ENCODE peak calls at places on chromosomes 1 and 21, in four cellular contexts. One of them, this sample, is unnamed. For H3K27me3, the result is how much of the 10 kb centered on the place peaks cover.

GRCh38 chr1:116693759-116694482 is 26.4 kb upstream of the IGSF3 start:
- DNase-seq in GM23248: peak
- DNase-seq in left lung: no peak
- DNase-seq in Karpas-422: no peak
- DNase-seq in this sample: peak

GRCh38 chr1:1213919-1214599 is at the start of gene TNFRSF4:
- DNase-seq in GM23248: no peak
- DNase-seq in Karpas-422: no peak
- DNase-seq in left lung: peak
- DNase-seq in this sample: no peak

GRCh38 chr1:229624906-229625871 is 733 bp downstream of the TAF5L start:
- DNase-seq in GM23248: peak
- DNase-seq in left lung: peak
- DNase-seq in Karpas-422: peak
- DNase-seq in this sample: peak

GRCh38 chr21:29487154-29487553 is 188.4 kb downstream of the BACH1 start:
- DNase-seq in GM23248: no peak
- DNase-seq in left lung: no peak
- DNase-seq in Karpas-422: no peak
- DNase-seq in this sample: no peak

GRCh38 chr1:223490256-223490655 is 97.0 kb downstream of the CCDC185 start:
- DNase-seq in GM23248: no peak
- DNase-seq in left lung: no peak
- DNase-seq in Karpas-422: no peak
- DNase-seq in this sample: no peak

GRCh38 chr1:77322061-77322900 is 40.5 kb downstream of the AK5 start:
- DNase-seq in left lung: no peak
- DNase-seq in GM23248: peak
- DNase-seq in Karpas-422: no peak
- DNase-seq in this sample: no peak

GRCh38 chr21:46634966-46635323 is 529 bp upstream of the PRMT2 start:
- DNase-seq in left lung: no peak
- DNase-seq in GM23248: peak
- DNase-seq in Karpas-422: peak
- DNase-seq in this sample: peak

GRCh38 chr1:185244015-185244747 is 72.9 kb downstream of the IVNS1ABP start:
- DNase-seq in GM23248: peak
- DNase-seq in left lung: no peak
- DNase-seq in Karpas-422: no peak
- DNase-seq in this sample: no peak

GRCh38 chr1:33152685-33153432 is 29.0 kb downstream of the TRIM62 start:
- DNase-seq in left lung: no peak
- DNase-seq in GM23248: peak
- DNase-seq in Karpas-422: peak
- DNase-seq in this sample: peak

GRCh38 chr1:162663589-162664030 is 31.3 kb downstream of the DDR2 start:
- DNase-seq in left lung: no peak
- DNase-seq in Karpas-422: no peak
- DNase-seq in GM23248: peak
- DNase-seq in this sample: no peak

GRCh38 chr1:77010937-77011336 is 143.7 kb downstream of the ST6GALNAC5 start:
- DNase-seq in GM23248: no peak
- DNase-seq in left lung: no peak
- DNase-seq in Karpas-422: no peak
- DNase-seq in this sample: no peak

GRCh38 chr1:246532519-246532918 is 25.4 kb upstream of the SMYD3 start:
- DNase-seq in GM23248: peak
- DNase-seq in Karpas-422: no peak
- DNase-seq in left lung: no peak
- DNase-seq in this sample: no peak

GRCh38 chr1:71324671-71325297 is 243.9 kb upstream of the ZRANB2 start:
- DNase-seq in GM23248: no peak
- DNase-seq in Karpas-422: no peak
- DNase-seq in left lung: no peak
- DNase-seq in this sample: no peak

GRCh38 chr1:27577504-27578188 is 26.3 kb downstream of the AHDC1 start:
- DNase-seq in GM23248: no peak
- DNase-seq in Karpas-422: no peak
- DNase-seq in left lung: no peak
- DNase-seq in this sample: peak

GRCh38 chr1:221230605-221231004 is 351.4 kb downstream of the HLX start:
- DNase-seq in Karpas-422: no peak
- DNase-seq in GM23248: peak
- DNase-seq in left lung: no peak
- DNase-seq in this sample: no peak

GRCh38 chr1:156848461-156849150 is 10.3 kb downstream of the INSRR start:
- DNase-seq in left lung: no peak
- DNase-seq in GM23248: peak
- DNase-seq in Karpas-422: no peak
- DNase-seq in this sample: peak

GRCh38 chr1:25754421-25755195 is 45.4 kb upstream of the SELENON start:
- DNase-seq in left lung: peak
- DNase-seq in Karpas-422: no peak
- DNase-seq in GM23248: no peak
- DNase-seq in this sample: peak

GRCh38 chr1:15932612-15933011 is 43.3 kb downstream of the ZBTB17 start:
- DNase-seq in Karpas-422: no peak
- DNase-seq in left lung: no peak
- DNase-seq in GM23248: no peak
- DNase-seq in this sample: no peak

GRCh38 chr1:118209648-118210047 is 24.6 kb upstream of the SPAG17 start:
- DNase-seq in left lung: no peak
- DNase-seq in Karpas-422: no peak
- DNase-seq in GM23248: no peak
- DNase-seq in this sample: no peak

GRCh38 chr1:226572325-226572726 is 23.8 kb downstream of the STUM start:
- DNase-seq in left lung: no peak
- DNase-seq in GM23248: no peak
- DNase-seq in Karpas-422: no peak
- DNase-seq in this sample: peak

GRCh38 chr1:235675152-235675890 is 25.7 kb upstream of the GNG4 start:
- DNase-seq in Karpas-422: no peak
- DNase-seq in left lung: no peak
- DNase-seq in GM23248: no peak
- DNase-seq in this sample: no peak

GRCh38 chr1:1345384-1345783 is 3.8 kb downstream of the DVL1 start:
- DNase-seq in GM23248: no peak
- DNase-seq in Karpas-422: no peak
- DNase-seq in left lung: peak
- DNase-seq in this sample: no peak

GRCh38 chr1:22919341-22920025 is 53.2 kb downstream of the LACTBL1 start:
- DNase-seq in Karpas-422: no peak
- DNase-seq in GM23248: peak
- DNase-seq in left lung: no peak
- DNase-seq in this sample: no peak

GRCh38 chr1:208217774-208218173 is 26.4 kb downstream of the PLXNA2 start:
- DNase-seq in GM23248: no peak
- DNase-seq in left lung: no peak
- DNase-seq in Karpas-422: no peak
- DNase-seq in this sample: no peak

GRCh38 chr1:150066838-150067183 is 765 bp upstream of the VPS45 start:
- DNase-seq in GM23248: no peak
- DNase-seq in left lung: peak
- DNase-seq in Karpas-422: peak
- DNase-seq in this sample: peak

GRCh38 chr1:22953392-22954141 is 19.1 kb downstream of the LACTBL1 start:
- DNase-seq in left lung: no peak
- DNase-seq in GM23248: no peak
- DNase-seq in Karpas-422: no peak
- DNase-seq in this sample: no peak

GRCh38 chr1:155327981-155328380 is 7.3 kb downstream of the RUSC1 start:
- DNase-seq in left lung: no peak
- DNase-seq in GM23248: no peak
- DNase-seq in Karpas-422: no peak
- DNase-seq in this sample: no peak

GRCh38 chr1:71658295-71658694 is 577.5 kb upstream of the ZRANB2 start:
- DNase-seq in GM23248: peak
- DNase-seq in left lung: no peak
- DNase-seq in Karpas-422: no peak
- DNase-seq in this sample: no peak

GRCh38 chr21:25330266-25330665 is 277.0 kb downstream of the MRPL39 start:
- DNase-seq in left lung: no peak
- DNase-seq in Karpas-422: no peak
- DNase-seq in GM23248: peak
- DNase-seq in this sample: no peak

GRCh38 chr1:244583358-244583757 is 69.6 kb upstream of the DESI2 start:
- DNase-seq in Karpas-422: no peak
- DNase-seq in left lung: no peak
- DNase-seq in GM23248: no peak
- DNase-seq in this sample: no peak

GRCh38 chr1:209769171-209769904 is 13.5 kb downstream of the TRAF3IP3 start:
- DNase-seq in left lung: peak
- DNase-seq in GM23248: peak
- DNase-seq in Karpas-422: no peak
- DNase-seq in this sample: peak

GRCh38 chr1:200215350-200215749 is 187.8 kb downstream of the NR5A2 start:
- DNase-seq in GM23248: no peak
- DNase-seq in Karpas-422: no peak
- DNase-seq in left lung: no peak
- DNase-seq in this sample: no peak

GRCh38 chr1:221435510-221435909 is 306.4 kb downstream of the DUSP10 start:
- DNase-seq in GM23248: peak
- DNase-seq in Karpas-422: peak
- DNase-seq in left lung: no peak
- DNase-seq in this sample: no peak

GRCh38 chr1:7551442-7551841 is 219.7 kb upstream of the VAMP3 start:
- DNase-seq in GM23248: no peak
- DNase-seq in Karpas-422: no peak
- DNase-seq in left lung: no peak
- DNase-seq in this sample: no peak
- H3K27ac ChIP-seq in GM23248: no peak
- H3K27ac ChIP-seq in Karpas-422: no peak
- H3K27ac ChIP-seq in left lung: no peak
- H3K27ac ChIP-seq in this sample: no peak

DNA sequence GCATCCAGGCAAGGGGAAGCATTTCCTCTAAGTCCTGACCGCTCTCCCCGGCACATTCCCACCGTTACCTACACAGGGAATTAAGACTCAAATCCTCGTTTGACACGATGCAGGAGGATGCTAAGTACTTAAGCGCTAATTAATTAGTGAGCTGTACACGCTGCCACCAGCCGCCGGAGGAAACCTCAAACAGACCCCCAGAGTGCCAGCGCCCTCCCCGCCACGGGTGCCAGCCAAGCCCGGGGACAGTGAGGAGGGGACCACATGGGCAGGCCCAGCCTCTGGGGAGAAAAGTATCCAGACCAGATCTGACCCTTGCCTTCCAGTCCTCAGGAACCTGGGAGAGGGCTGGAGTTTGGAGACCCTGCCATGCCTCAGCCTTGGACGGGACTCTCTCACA is 17.4 kb upstream of the CASZ1 start:
- DNase-seq in left lung: no peak
- DNase-seq in Karpas-422: no peak
- DNase-seq in GM23248: no peak
- DNase-seq in this sample: no peak
- H3K27me3 ChIP-seq in left lung: under half
- H3K27me3 ChIP-seq in Karpas-422: under half
- H3K27me3 ChIP-seq in GM23248: under half
- H3K27me3 ChIP-seq in this sample: under half

GRCh38 chr1:224676613-224677012 is 60.5 kb downstream of the CNIH3 start:
- DNase-seq in left lung: no peak
- DNase-seq in GM23248: no peak
- DNase-seq in Karpas-422: no peak
- DNase-seq in this sample: no peak
- H3K4me3 ChIP-seq in left lung: no peak
- H3K4me3 ChIP-seq in GM23248: no peak
- H3K4me3 ChIP-seq in Karpas-422: no peak
- H3K4me3 ChIP-seq in this sample: no peak

GRCh38 chr1:7478797-7479499 is 292.1 kb upstream of the VAMP3 start:
- DNase-seq in Karpas-422: no peak
- DNase-seq in left lung: peak
- DNase-seq in GM23248: peak
- DNase-seq in this sample: no peak

GRCh38 chr1:7476861-7477534 is 294.1 kb upstream of the VAMP3 start:
- DNase-seq in Karpas-422: no peak
- DNase-seq in GM23248: no peak
- DNase-seq in left lung: peak
- DNase-seq in this sample: no peak

GRCh38 chr1:7476402-7476801 is 294.7 kb upstream of the VAMP3 start:
- DNase-seq in Karpas-422: no peak
- DNase-seq in GM23248: no peak
- DNase-seq in left lung: peak
- DNase-seq in this sample: no peak

GRCh38 chr1:7478142-7478796 is 292.8 kb upstream of the VAMP3 start:
- DNase-seq in GM23248: no peak
- DNase-seq in left lung: peak
- DNase-seq in Karpas-422: no peak
- DNase-seq in this sample: no peak

DNA sequence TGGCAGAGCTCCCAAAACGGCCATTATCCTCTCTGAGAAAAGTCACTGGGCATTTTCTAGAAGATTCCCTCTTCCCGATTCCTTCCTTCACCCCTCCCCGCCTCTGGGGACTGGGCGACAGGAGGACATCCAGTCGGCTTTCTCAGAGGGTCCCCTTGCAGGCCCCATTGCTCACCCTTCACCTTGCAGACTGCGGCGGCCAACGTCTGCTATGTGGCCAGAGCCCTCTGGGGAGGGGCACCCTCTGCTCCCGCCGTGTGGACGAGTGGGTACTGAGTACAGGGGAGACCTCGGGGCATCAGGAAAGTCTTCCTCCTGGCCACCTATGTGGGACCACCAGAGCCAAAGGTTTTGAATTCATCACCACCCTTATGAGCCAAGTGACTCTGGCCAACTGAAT is 293.5 kb upstream of the VAMP3 start:
- DNase-seq in left lung: peak
- DNase-seq in Karpas-422: no peak
- DNase-seq in GM23248: no peak
- DNase-seq in this sample: no peak
- H3K27ac ChIP-seq in left lung: no peak
- H3K27ac ChIP-seq in Karpas-422: no peak
- H3K27ac ChIP-seq in GM23248: no peak
- H3K27ac ChIP-seq in this sample: no peak

GRCh38 chr1:165365344-165365743 is 8.8 kb upstream of the LMX1A start:
- DNase-seq in left lung: no peak
- DNase-seq in GM23248: peak
- DNase-seq in Karpas-422: no peak
- DNase-seq in this sample: no peak
- H3K27me3 ChIP-seq in left lung: under half
- H3K27me3 ChIP-seq in GM23248: under half
- H3K27me3 ChIP-seq in Karpas-422: under half
- H3K27me3 ChIP-seq in this sample: under half

GRCh38 chr1:51331206-51332100 is 1.1 kb upstream of the TTC39A start:
- DNase-seq in left lung: no peak
- DNase-seq in Karpas-422: peak
- DNase-seq in GM23248: peak
- DNase-seq in this sample: peak
- H3K4me3 ChIP-seq in left lung: no peak
- H3K4me3 ChIP-seq in Karpas-422: no peak
- H3K4me3 ChIP-seq in GM23248: no peak
- H3K4me3 ChIP-seq in this sample: no peak

GRCh38 chr1:214604543-214604942 is 1.5 kb downstream of the CENPF start:
- DNase-seq in left lung: no peak
- DNase-seq in GM23248: peak
- DNase-seq in Karpas-422: no peak
- DNase-seq in this sample: no peak

GRCh38 chr1:214609692-214610091 is 6.7 kb downstream of the CENPF start:
- DNase-seq in Karpas-422: no peak
- DNase-seq in left lung: no peak
- DNase-seq in GM23248: no peak
- DNase-seq in this sample: no peak

GRCh38 chr1:214602764-214603657 is at the start of gene CENPF:
- DNase-seq in left lung: peak
- DNase-seq in GM23248: peak
- DNase-seq in Karpas-422: peak
- DNase-seq in this sample: peak

GRCh38 chr1:214603819-214604252 is 841 bp downstream of the CENPF start:
- DNase-seq in left lung: peak
- DNase-seq in GM23248: peak
- DNase-seq in Karpas-422: peak
- DNase-seq in this sample: peak
- H3K27ac ChIP-seq in left lung: no peak
- H3K27ac ChIP-seq in GM23248: no peak
- H3K27ac ChIP-seq in Karpas-422: peak
- H3K27ac ChIP-seq in this sample: peak

This sample was measured in SJCRH30.